ENCODE peak calls at places on chromosomes 12 and 14, in four cellular contexts. B is right lobe of liver, S is IMR-90, J is heart left ventricle. R is an unnamed sample. For H3K27me3, the result is how much of the 10 kb centered on the place peaks cover.

GRCh38 chr12:107612508-107612907 is 73.1 kb upstream of the PWP1 start:
- DNase-seq in B (no peak), S (peak), J (no peak), R (no peak)

GRCh38 chr12:27505771-27506170 is 18.2 kb upstream of the PPFIBP1 start:
- DNase-seq in B (no peak), S (peak), J (no peak), R (no peak)

GRCh38 chr14:93759781-93760307 is 28.4 kb downstream of the PRIMA1 start:
- DNase-seq in B (peak), S (no peak), J (peak), R (no peak)

GRCh38 chr14:106691601-106692291 is 1165.4 kb downstream of the TMEM121 start:
- DNase-seq in B (peak), S (no peak), J (no peak), R (no peak)

GRCh38 chr14:105962532-105962931 is 436.1 kb downstream of the TMEM121 start:
- DNase-seq in B (no peak), S (no peak), J (no peak), R (no peak)

GRCh38 chr14:104137297-104138097 is 890 bp upstream of the KIF26A start:
- DNase-seq in B (peak), S (peak), J (peak), R (peak)

GRCh38 chr12:48786591-48787544 is 2.0 kb downstream of the ADCY6 start:
- DNase-seq in B (no peak), S (no peak), J (peak), R (no peak)

GRCh38 chr14:24013654-24014514 is 25.2 kb downstream of the DHRS4L2 start:
- DNase-seq in B (no peak), S (peak), J (peak), R (no peak)

GRCh38 chr12:234891-235415 is 21.0 kb upstream of the SLC6A12 start:
- DNase-seq in B (no peak), S (no peak), J (no peak), R (no peak)

GRCh38 chr12:70920251-70920851 is at the start of gene PTPRR:
- DNase-seq in B (no peak), S (no peak), J (no peak), R (no peak)

GRCh38 chr14:78921856-78922255 is 751.7 kb downstream of the NRXN3 start:
- DNase-seq in B (no peak), S (peak), J (no peak), R (no peak)

GRCh38 chr12:71804505-71804904 is 35.1 kb upstream of the TBC1D15 start:
- DNase-seq in B (no peak), S (no peak), J (no peak), R (no peak)

GRCh38 chr12:30533518-30533917 is 162.2 kb downstream of the IPO8 start:
- DNase-seq in B (no peak), S (peak), J (no peak), R (no peak)

GRCh38 chr12:131318045-131318685 is 364.5 kb downstream of the ADGRD1 start:
- DNase-seq in B (no peak), S (no peak), J (no peak), R (no peak)

GRCh38 chr12:39852346-39852745 is 232.7 kb upstream of the ABCD2 start:
- DNase-seq in B (no peak), S (peak), J (no peak), R (no peak)

GRCh38 chr12:65229441-65229840 is 49.0 kb upstream of the MSRB3 start:
- DNase-seq in B (no peak), S (peak), J (no peak), R (no peak)

GRCh38 chr12:84421103-84421502 is 491.5 kb downstream of the SLC6A15 start:
- DNase-seq in B (no peak), S (no peak), J (no peak), R (no peak)

GRCh38 chr12:106118-106561 is 39.6 kb downstream of the IQSEC3 start:
- DNase-seq in B (no peak), S (no peak), J (peak), R (no peak)

GRCh38 chr12:14643247-14643646 is 53.2 kb downstream of the GUCY2C start:
- DNase-seq in B (no peak), S (no peak), J (no peak), R (no peak)

GRCh38 chr12:12759234-12759915 is 26.1 kb upstream of the APOLD1 start:
- DNase-seq in B (no peak), S (no peak), J (no peak), R (no peak)

GRCh38 chr14:88479574-88479987 is 75.2 kb downstream of the PTPN21 start:
- DNase-seq in B (no peak), S (no peak), J (no peak), R (no peak)

GRCh38 chr12:80412343-80412953 is 31.6 kb upstream of the PTPRQ start:
- DNase-seq in B (no peak), S (peak), J (no peak), R (no peak)

GRCh38 chr14:25909361-25909760 is 688.5 kb downstream of the NOVA1 start:
- DNase-seq in B (no peak), S (no peak), J (no peak), R (no peak)

GRCh38 chr12:31887109-31887811 is 72.0 kb upstream of the RESF1 start:
- DNase-seq in B (no peak), S (no peak), J (no peak), R (peak)

GRCh38 chr12:115230576-115230975 is 546.6 kb upstream of the TBX3 start:
- DNase-seq in B (no peak), S (no peak), J (no peak), R (no peak)

GRCh38 chr12:69337325-69337724 is 10.9 kb upstream of the LYZ start:
- DNase-seq in B (no peak), S (no peak), J (no peak), R (no peak)

GRCh38 chr14:89349196-89350008 is 67.6 kb downstream of the FOXN3 start:
- DNase-seq in B (peak), S (no peak), J (no peak), R (no peak)

GRCh38 chr14:72810201-72810600 is 83.7 kb downstream of the DPF3 start:
- DNase-seq in B (no peak), S (no peak), J (no peak), R (no peak)

GRCh38 chr12:94074970-94075695 is 73.2 kb upstream of the PLXNC1 start:
- DNase-seq in B (peak), S (peak), J (peak), R (peak)

GRCh38 chr12:1115471-1116242 is 124.6 kb downstream of the ERC1 start:
- DNase-seq in B (no peak), S (peak), J (no peak), R (no peak)

GRCh38 chr12:121217761-121218160 is 7.8 kb downstream of the P2RX4 start:
- DNase-seq in B (no peak), S (no peak), J (no peak), R (no peak)
- TF ChIP-seq POLR2A in B (no peak), S (no peak), J (no peak), R (no peak)

DNA sequence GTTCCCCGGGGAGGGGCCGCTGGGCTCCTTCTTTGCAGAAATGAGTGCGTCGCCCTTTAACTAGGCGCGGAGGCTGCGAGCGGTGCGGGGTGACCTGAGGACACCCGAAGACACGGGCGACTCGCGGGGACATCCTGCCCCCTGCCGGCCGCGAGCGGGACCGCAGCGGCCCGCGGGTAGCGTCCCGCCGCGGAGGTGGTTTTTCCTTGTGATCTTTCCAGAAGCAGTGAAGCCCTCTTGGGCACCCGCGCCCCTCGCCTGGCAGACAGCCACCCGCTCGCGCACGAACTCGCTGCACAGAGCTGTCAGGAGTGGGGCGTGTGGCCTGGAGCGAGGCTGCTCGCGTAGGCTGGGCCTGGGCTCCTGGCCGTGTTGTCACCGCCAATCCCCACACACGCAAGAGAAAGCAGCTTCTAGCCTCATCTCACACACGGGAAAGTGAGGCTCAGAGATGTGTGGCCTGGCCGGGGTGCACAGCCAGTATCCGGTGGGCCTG is 67.2 kb downstream of the DIO3 start:
- DNase-seq in B (peak), S (peak), J (peak), R (peak)
- H3K27me3 ChIP-seq in B (under half), S (under half), J (under half), R (under half)

GRCh38 chr12:122099856-122100255 is 21.3 kb downstream of the MLXIP start:
- DNase-seq in B (no peak), S (no peak), J (no peak), R (no peak)
- H3K27ac ChIP-seq in B (no peak), S (no peak), J (peak), R (no peak)

DNA sequence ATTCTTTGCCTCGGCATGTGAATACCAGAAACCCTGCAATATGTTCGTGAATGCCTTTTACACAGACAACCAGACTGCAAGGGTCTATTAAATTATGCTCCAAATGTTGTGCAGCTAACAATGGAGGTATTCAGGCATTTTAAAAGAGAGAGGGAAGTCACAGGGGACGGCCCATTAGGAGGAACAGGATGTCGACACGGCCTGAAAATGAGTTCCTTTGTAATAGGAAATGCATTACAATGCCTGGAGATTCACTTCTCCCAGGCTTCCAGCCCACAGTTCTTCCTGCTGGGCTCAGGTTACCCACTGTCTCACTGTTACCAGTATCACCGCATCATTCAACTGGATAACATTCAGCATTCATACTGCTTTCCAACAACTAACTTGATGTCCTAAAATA is 2.5 kb downstream of the DUSP6 start:
- DNase-seq in B (no peak), S (peak), J (peak), R (no peak)
- TF ChIP-seq POLR2A in B (peak), S (no peak), J (no peak), R (peak)

GRCh38 chr12:3337944-3338343 is 153.1 kb upstream of the PRMT8 start:
- DNase-seq in B (no peak), S (no peak), J (no peak), R (no peak)

GRCh38 chr12:3339221-3339620 is 151.8 kb upstream of the PRMT8 start:
- DNase-seq in B (no peak), S (no peak), J (no peak), R (no peak)

GRCh38 chr12:3336606-3337311 is 154.2 kb upstream of the PRMT8 start:
- DNase-seq in B (no peak), S (no peak), J (peak), R (peak)

GRCh38 chr12:3341594-3341993 is 149.4 kb upstream of the PRMT8 start:
- DNase-seq in B (no peak), S (no peak), J (peak), R (no peak)

DNA sequence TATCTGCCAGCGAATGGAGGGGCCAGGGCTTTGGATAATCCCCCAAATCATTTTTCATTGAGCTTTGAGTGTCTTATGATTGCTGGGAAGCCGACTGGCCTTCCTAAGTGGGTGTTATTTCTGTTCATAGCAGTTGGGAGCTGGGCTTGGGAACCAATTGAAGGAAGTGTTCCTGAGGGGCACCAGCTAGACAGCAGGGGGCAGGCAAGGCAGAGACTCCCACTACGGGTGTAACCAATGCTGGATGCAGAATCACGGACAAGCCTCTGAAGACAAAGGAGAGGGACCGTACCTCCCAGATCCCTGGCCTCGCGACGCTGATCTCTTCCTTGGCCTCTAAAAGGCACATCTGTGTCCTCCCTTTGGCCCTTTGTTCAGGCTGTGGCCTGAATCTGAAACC is 149.0 kb upstream of the PRMT8 start:
- DNase-seq in B (no peak), S (peak), J (peak), R (no peak)
- H3K27me3 ChIP-seq in B (under half), S (under half), J (under half), R (under half)

GRCh38 chr14:55720796-55721195 is 140.8 kb downstream of the KTN1 start:
- DNase-seq in B (no peak), S (no peak), J (no peak), R (no peak)
- H3K27ac ChIP-seq in B (no peak), S (no peak), J (no peak), R (no peak)

GRCh38 chr14:100325958-100326357 is 2.8 kb downstream of the SLC25A47 start:
- DNase-seq in B (peak), S (no peak), J (no peak), R (no peak)
- TF ChIP-seq POLR2A in B (no peak), S (no peak), J (no peak), R (no peak)

GRCh38 chr12:54210400-54210790 is 21.6 kb upstream of the SMUG1 start:
- DNase-seq in B (no peak), S (no peak), J (no peak), R (no peak)

GRCh38 chr12:54204316-54204715 is 15.5 kb upstream of the SMUG1 start:
- DNase-seq in B (no peak), S (no peak), J (no peak), R (no peak)

GRCh38 chr12:54206807-54207206 is 18.0 kb upstream of the SMUG1 start:
- DNase-seq in B (no peak), S (no peak), J (no peak), R (no peak)

GRCh38 chr12:54208591-54208990 is 19.8 kb upstream of the SMUG1 start:
- DNase-seq in B (no peak), S (no peak), J (no peak), R (no peak)

DNA sequence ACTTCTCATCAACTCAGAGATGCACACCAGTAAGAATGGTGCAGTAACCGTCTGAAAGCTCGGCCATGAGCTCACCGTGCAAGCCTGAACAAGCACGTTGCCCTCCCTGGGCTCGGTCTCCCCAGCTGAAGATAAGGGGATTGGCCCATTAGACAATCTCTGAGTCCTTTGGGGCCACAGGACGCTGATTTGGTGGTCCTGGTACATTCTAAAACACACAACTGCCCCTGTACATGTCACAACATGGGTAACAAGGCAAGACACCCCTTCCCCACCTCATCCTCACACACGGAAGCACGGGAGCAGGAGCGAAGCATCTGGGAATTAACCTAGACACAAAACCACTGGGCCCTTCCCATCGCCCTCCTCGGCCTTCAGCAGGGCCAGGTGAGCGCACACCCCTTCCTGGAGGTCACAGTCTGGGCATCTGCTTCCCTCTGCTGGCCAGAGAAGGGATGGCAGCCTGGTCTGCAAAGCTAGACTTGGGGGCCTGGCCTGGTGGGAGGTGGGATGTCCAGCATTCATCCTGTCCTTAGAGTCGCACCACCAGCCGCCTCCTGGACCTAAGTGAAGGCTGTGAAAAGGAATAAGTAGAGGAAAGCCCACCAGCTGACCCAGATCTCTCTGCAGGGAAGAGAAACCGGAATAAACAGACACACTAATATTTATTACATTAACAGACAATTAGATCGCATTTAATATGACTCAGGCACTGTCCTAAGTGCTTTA is 18.9 kb upstream of the SMUG1 start:
- DNase-seq in B (peak), S (peak), J (peak), R (peak)
- H3K27me3 ChIP-seq in B (under half), S (half or more), J (under half), R (under half)

DNA sequence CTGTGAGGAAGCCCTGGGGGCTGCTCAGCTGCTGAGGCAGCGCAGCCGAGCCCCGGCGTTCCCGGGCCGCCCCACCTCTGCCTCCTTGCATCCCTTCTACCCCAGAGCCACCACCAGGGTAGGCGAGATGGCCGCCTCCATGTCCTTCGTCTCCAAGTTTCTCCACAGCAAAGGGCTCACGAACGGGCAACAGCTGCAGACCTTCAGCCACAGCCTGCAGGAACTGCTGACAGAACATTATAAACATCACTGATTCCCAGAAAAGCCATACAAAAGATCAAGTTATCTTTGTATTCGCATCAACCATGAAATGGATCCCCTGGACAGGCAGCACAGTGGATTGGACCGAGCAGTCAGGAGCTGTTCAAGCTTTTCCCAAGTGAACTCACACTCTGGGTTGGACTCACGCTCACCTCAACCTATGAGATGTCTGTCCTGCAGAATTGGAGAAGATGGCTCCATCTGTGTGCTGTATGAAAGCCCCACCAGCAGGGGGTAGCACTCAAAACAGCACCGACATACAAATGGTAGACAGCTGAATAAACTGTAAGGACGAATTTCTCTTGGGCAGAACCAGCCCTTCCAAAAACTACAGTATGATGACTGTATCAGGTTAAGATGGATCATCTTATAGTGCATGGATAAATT is 19.4 kb upstream of the A2M start:
- DNase-seq in B (no peak), S (peak), J (no peak), R (no peak)
- H3K27ac ChIP-seq in B (peak), S (peak), J (no peak), R (no peak)

DNA sequence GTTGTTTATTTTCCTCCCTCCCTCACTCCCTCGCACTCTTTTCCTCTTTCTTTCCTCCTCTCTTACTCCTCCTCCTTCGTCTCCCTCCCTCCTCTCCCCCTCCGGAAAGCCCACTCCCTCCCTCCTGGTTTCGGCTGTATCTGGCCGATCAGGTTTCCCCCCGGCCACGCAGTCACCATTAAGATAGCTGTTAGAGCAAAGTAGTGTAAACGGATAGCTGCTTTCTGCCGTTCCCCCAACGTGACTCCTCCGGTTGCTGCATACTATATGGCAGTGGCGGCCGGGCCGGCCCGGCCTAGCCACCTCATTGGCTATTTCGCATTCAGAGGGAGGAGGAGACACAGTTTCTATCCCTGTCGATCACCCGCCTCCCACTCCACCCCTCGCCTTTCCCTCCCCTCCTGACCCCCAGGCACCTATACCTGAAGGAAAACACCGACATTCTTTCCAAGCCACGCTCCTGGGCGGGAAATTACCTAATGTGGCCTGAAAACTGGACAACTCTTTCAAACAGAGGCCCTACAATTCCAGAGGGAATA is at the start of gene SIX4:
- DNase-seq in B (peak), S (peak), J (peak), R (peak)
- TF ChIP-seq POLR2A in B (no peak), S (peak), J (no peak), R (peak)

R was measured in tibial nerve.